ENCODE peak calls at places on chromosomes 4 and X, in five cellular contexts. One of them, this sample, is unnamed.

GRCh38 chr4:97142405-97142804 is 1000.9 kb downstream of the STPG2 start:
- DNase-seq in HT1080: no peak
- DNase-seq in body of pancreas: no peak
- DNase-seq in activated T-cell treated with anti-CD3 and anti-CD28 coated beads for 48 hours: no peak
- DNase-seq in pons: no peak
- DNase-seq in this sample: no peak

GRCh38 chr4:185205697-185206342 is 2.0 kb upstream of the CFAP97 start:
- DNase-seq in body of pancreas: no peak
- DNase-seq in pons: no peak
- DNase-seq in HT1080: no peak
- DNase-seq in activated T-cell treated with anti-CD3 and anti-CD28 coated beads for 48 hours: no peak
- DNase-seq in this sample: no peak

GRCh38 chr4:189656551-189657165 is 284.0 kb upstream of the FRG1 start:
- DNase-seq in activated T-cell treated with anti-CD3 and anti-CD28 coated beads for 48 hours: no peak
- DNase-seq in HT1080: no peak
- DNase-seq in body of pancreas: no peak
- DNase-seq in pons: no peak
- DNase-seq in this sample: no peak

GRCh38 chr4:8882239-8882638 is 10.6 kb upstream of the HMX1 start:
- DNase-seq in pons: no peak
- DNase-seq in activated T-cell treated with anti-CD3 and anti-CD28 coated beads for 48 hours: no peak
- DNase-seq in HT1080: no peak
- DNase-seq in body of pancreas: no peak
- DNase-seq in this sample: no peak

GRCh38 chr4:126750723-126751122 is 882.0 kb upstream of the INTU start:
- DNase-seq in body of pancreas: no peak
- DNase-seq in HT1080: no peak
- DNase-seq in activated T-cell treated with anti-CD3 and anti-CD28 coated beads for 48 hours: no peak
- DNase-seq in pons: no peak
- DNase-seq in this sample: no peak

GRCh38 chr4:32864713-32865351 is 2144.7 kb downstream of the PCDH7 start:
- DNase-seq in body of pancreas: no peak
- DNase-seq in pons: no peak
- DNase-seq in HT1080: no peak
- DNase-seq in activated T-cell treated with anti-CD3 and anti-CD28 coated beads for 48 hours: no peak
- DNase-seq in this sample: no peak

GRCh38 chr4:184284336-184284690 is 66.6 kb upstream of the ENPP6 start:
- DNase-seq in HT1080: no peak
- DNase-seq in body of pancreas: no peak
- DNase-seq in pons: no peak
- DNase-seq in activated T-cell treated with anti-CD3 and anti-CD28 coated beads for 48 hours: no peak
- DNase-seq in this sample: no peak

GRCh38 chr4:110091426-110091825 is 107.0 kb downstream of the ELOVL6 start:
- DNase-seq in pons: no peak
- DNase-seq in body of pancreas: no peak
- DNase-seq in HT1080: peak
- DNase-seq in activated T-cell treated with anti-CD3 and anti-CD28 coated beads for 48 hours: no peak
- DNase-seq in this sample: no peak

GRCh38 chr4:81065446-81065845 is 34.9 kb downstream of the BMP3 start:
- DNase-seq in activated T-cell treated with anti-CD3 and anti-CD28 coated beads for 48 hours: no peak
- DNase-seq in HT1080: no peak
- DNase-seq in body of pancreas: no peak
- DNase-seq in pons: no peak
- DNase-seq in this sample: no peak

GRCh38 chr4:122329876-122330595 is 48.8 kb upstream of the ADAD1 start:
- DNase-seq in pons: no peak
- DNase-seq in body of pancreas: no peak
- DNase-seq in HT1080: peak
- DNase-seq in activated T-cell treated with anti-CD3 and anti-CD28 coated beads for 48 hours: no peak
- DNase-seq in this sample: no peak

GRCh38 chr4:120723986-120724385 is 198.5 kb downstream of the PRDM5 start:
- DNase-seq in pons: no peak
- DNase-seq in HT1080: no peak
- DNase-seq in body of pancreas: no peak
- DNase-seq in activated T-cell treated with anti-CD3 and anti-CD28 coated beads for 48 hours: no peak
- DNase-seq in this sample: no peak

GRCh38 chr4:6123116-6123515 is 77.2 kb downstream of the JAKMIP1 start:
- DNase-seq in body of pancreas: no peak
- DNase-seq in HT1080: no peak
- DNase-seq in pons: no peak
- DNase-seq in activated T-cell treated with anti-CD3 and anti-CD28 coated beads for 48 hours: no peak
- DNase-seq in this sample: no peak

GRCh38 chrX:147914609-147915008 is 2.9 kb downstream of the FMR1 start:
- DNase-seq in pons: no peak
- DNase-seq in activated T-cell treated with anti-CD3 and anti-CD28 coated beads for 48 hours: no peak
- DNase-seq in body of pancreas: no peak
- DNase-seq in HT1080: no peak
- DNase-seq in this sample: no peak